ENCODE peak calls at places on chromosomes 2 and 18, in nine cellular contexts. F is sigmoid colon, A is neural progenitor cell, V is lower lobe of right lung, Y is stomach, K is dorsolateral prefrontal cortex, T is HL-60, N is heart right ventricle, H is transverse colon. I is an unnamed sample.

GRCh38 chr2:11187083-11187619 is 31.9 kb downstream of the SLC66A3 start:
- DNase-seq in F (no peak), A (no peak), V (no peak), Y (no peak), K (no peak), T (no peak), N (no peak), H (no peak), I (no peak)

GRCh38 chr2:118855451-118856279 is 8.2 kb upstream of the EN1 start:
- DNase-seq in F (peak), A (peak), V (peak), Y (peak), K (peak), T (peak), N (peak), H (peak), I (peak)

GRCh38 chr2:36266536-36267121 is 88.9 kb upstream of the CRIM1 start:
- DNase-seq in F (no peak), A (peak), V (no peak), Y (no peak), K (no peak), T (no peak), N (no peak), H (no peak), I (no peak)

GRCh38 chr18:76472811-76473210 is 22.2 kb downstream of the ZNF516 start:
- DNase-seq in F (no peak), A (no peak), V (no peak), Y (no peak), K (no peak), T (no peak), N (no peak), H (no peak), I (no peak)

GRCh38 chr2:105806994-105807393 is 62.3 kb downstream of the NCK2 start:
- DNase-seq in F (no peak), A (peak), V (no peak), Y (no peak), K (no peak), T (no peak), N (no peak), H (no peak), I (no peak)

GRCh38 chr2:3612639-3613523 is 18.0 kb downstream of the COLEC11 start:
- DNase-seq in F (peak), A (no peak), V (no peak), Y (peak), K (no peak), T (no peak), N (no peak), H (no peak), I (peak)

GRCh38 chr2:23554054-23554697 is 169.2 kb downstream of the KLHL29 start:
- DNase-seq in F (peak), A (no peak), V (no peak), Y (no peak), K (no peak), T (no peak), N (peak), H (peak), I (no peak)

GRCh38 chr18:57812126-57812477 is 9.0 kb upstream of the ATP8B1 start:
- DNase-seq in F (no peak), A (no peak), V (no peak), Y (no peak), K (no peak), T (no peak), N (no peak), H (no peak), I (no peak)

GRCh38 chr2:12487253-12488004 is 229.3 kb upstream of the TRIB2 start:
- DNase-seq in F (no peak), A (no peak), V (no peak), Y (no peak), K (no peak), T (no peak), N (no peak), H (no peak), I (no peak)

GRCh38 chr2:53941749-53942148 is 29.0 kb downstream of the PSME4 start:
- DNase-seq in F (no peak), A (no peak), V (no peak), Y (no peak), K (no peak), T (no peak), N (no peak), H (no peak), I (no peak)

GRCh38 chr2:165573534-165574461 is 104.3 kb downstream of the CSRNP3 start:
- DNase-seq in F (no peak), A (peak), V (peak), Y (peak), K (peak), T (no peak), N (peak), H (peak), I (peak)

GRCh38 chr2:181169459-181169858 is 189.1 kb downstream of the UBE2E3 start:
- DNase-seq in F (no peak), A (no peak), V (no peak), Y (no peak), K (no peak), T (no peak), N (no peak), H (no peak), I (no peak)

GRCh38 chr2:151973901-151974199 is 125.0 kb downstream of the CACNB4 start:
- DNase-seq in F (no peak), A (peak), V (no peak), Y (no peak), K (peak), T (no peak), N (no peak), H (no peak), I (no peak)

GRCh38 chr2:134087371-134087921 is 166.4 kb upstream of the MGAT5 start:
- DNase-seq in F (no peak), A (no peak), V (no peak), Y (peak), K (no peak), T (no peak), N (no peak), H (no peak), I (no peak)

GRCh38 chr18:79479114-79479760 is 83.5 kb downstream of the NFATC1 start:
- DNase-seq in F (peak), A (no peak), V (no peak), Y (no peak), K (no peak), T (no peak), N (no peak), H (no peak), I (no peak)

GRCh38 chr2:71581015-71581414 is 127.7 kb downstream of the DYSF start:
- DNase-seq in F (no peak), A (no peak), V (no peak), Y (no peak), K (no peak), T (no peak), N (peak), H (no peak), I (no peak)

GRCh38 chr18:45127395-45127794 is 446.7 kb downstream of the SETBP1 start:
- DNase-seq in F (no peak), A (no peak), V (no peak), Y (no peak), K (no peak), T (no peak), N (no peak), H (no peak), I (no peak)

GRCh38 chr18:67301592-67301991 is 214.9 kb downstream of the DSEL start:
- DNase-seq in F (no peak), A (no peak), V (no peak), Y (no peak), K (no peak), T (no peak), N (no peak), H (no peak), I (no peak)

GRCh38 chr18:31386683-31387082 is 10.1 kb downstream of the DSG4 start:
- DNase-seq in F (no peak), A (peak), V (no peak), Y (no peak), K (no peak), T (no peak), N (no peak), H (no peak), I (no peak)

GRCh38 chr2:168457177-168457905 is 1.3 kb downstream of the CERS6 start:
- DNase-seq in F (no peak), A (no peak), V (no peak), Y (no peak), K (no peak), T (no peak), N (no peak), H (no peak), I (no peak)

DNA sequence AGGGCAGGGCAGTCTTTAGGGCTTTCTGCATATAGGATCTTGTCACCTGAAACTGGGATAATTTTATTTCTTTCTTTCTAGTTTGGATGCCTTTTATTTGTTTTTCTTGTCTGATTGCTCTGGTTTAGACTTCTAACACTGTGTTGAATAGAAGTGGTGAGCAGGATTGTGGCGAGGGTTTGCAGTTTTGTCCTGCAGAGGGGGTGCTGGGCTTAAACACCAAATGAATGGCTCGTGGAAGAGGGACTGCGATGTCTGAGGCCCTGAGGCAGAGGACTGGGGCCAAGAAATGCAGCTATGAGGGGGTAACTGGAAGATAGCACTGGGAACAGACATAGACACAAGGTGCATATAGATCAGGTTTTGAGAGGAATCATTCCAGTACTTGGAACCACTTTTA is 20.4 kb downstream of the UBE2F start:
- DNase-seq in F (no peak), A (no peak), V (no peak), Y (no peak), K (no peak), T (no peak), N (no peak), H (no peak), I (peak)
- TF ChIP-seq CTCF in F (no peak), A (no peak), V (no peak), Y (no peak), K (no peak), T (no peak), N (no peak), H (no peak), I (no peak)

DNA sequence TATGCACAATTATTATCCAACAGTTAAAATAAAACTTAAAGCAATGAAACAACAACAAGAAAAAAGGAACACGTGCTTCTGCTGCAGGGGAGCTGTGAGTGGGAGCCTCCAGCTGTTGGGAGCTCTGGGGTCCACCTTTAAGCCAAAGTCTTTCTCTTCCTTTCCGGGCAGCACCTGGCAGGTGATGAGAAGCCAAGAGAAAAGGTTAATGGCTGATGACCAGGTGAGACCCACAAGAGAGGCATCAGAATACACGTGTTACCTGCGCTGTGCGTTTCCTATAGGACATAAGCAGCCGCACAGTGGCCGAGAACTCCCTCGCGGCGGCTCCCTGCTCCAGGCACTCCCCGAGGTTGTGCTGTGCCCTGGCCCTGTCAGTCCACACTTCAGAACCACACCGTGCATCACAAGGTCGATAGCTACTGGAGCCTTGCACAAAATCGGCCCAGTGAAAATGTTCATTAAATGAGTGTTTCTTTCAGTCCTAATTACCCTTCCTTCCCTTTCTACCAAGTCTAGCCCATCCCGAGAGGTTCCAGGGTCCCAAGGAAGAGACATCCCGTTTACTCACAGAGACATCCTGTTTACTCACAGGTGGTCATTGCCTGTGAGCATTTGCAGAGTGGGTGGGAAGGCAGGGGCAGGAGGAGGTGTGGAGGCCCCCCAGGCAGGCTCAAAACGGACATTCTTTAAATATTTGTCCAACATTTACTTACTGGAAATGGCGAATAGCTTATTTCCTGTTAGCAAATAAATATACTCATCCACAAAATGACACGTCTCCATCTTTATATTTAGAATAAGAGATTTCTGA is 44.9 kb upstream of the ASB18 start:
- DNase-seq in F (no peak), A (no peak), V (no peak), Y (no peak), K (no peak), T (no peak), N (no peak), H (no peak), I (no peak)
- TF ChIP-seq CTCF in F (no peak), A (no peak), V (no peak), Y (no peak), K (no peak), T (no peak), N (no peak), H (no peak), I (no peak)

GRCh38 chr18:52345428-52345827 is 5.4 kb downstream of the DCC start:
- DNase-seq in F (no peak), A (no peak), V (no peak), Y (no peak), K (no peak), T (no peak), N (no peak), H (no peak), I (no peak)

GRCh38 chr18:52352920-52353319 is 12.9 kb downstream of the DCC start:
- DNase-seq in F (no peak), A (no peak), V (no peak), Y (no peak), K (no peak), T (no peak), N (no peak), H (no peak), I (no peak)

GRCh38 chr18:52343731-52344340 is 3.8 kb downstream of the DCC start:
- DNase-seq in F (no peak), A (no peak), V (no peak), Y (no peak), K (no peak), T (no peak), N (no peak), H (no peak), I (no peak)

GRCh38 chr18:52343138-52343537 is 3.1 kb downstream of the DCC start:
- DNase-seq in F (no peak), A (peak), V (no peak), Y (no peak), K (no peak), T (no peak), N (no peak), H (no peak), I (no peak)

DNA sequence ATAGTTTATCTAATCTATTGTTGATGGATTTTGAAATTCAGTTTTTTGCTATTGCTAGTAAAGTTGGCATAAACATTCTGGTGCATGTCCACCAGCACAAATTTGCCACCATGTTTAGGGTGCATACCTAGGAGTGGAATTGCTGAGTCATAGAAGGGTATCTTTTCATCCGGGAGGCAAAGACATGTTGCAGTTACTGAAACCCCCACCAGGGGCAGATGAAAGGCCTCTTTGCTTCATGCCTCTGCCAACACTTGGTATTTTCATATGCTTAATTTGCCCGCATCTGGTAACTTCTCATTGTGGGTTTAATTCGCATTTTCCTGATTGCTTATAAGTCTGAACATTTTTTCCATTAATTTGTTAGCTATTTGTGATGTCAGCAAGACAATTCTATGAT is 8.2 kb downstream of the DCC start:
- DNase-seq in F (no peak), A (peak), V (no peak), Y (no peak), K (no peak), T (peak), N (no peak), H (no peak), I (no peak)
- TF ChIP-seq CTCF in F (no peak), A (peak), V (no peak), Y (no peak), K (peak), T (peak), N (no peak), H (no peak), I (peak)

DNA sequence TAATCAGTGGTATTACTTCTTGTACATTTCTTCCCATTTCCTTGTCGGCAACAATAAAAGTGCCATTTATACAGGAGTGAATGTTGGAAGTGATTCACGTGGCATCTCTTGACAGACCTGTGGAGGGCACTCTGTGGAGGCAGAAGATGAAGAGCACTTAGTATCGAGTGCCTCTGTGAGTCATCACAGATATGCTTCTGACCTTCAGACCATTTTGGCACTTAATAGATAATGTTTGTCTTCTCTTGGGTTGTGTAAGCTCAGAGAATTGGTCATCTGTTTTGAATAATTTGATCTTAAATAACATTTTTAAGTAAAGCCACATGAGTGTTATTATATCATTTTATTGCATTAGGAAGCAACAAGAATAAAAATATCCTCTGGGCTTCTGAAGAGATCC is 305.5 kb downstream of the PTPRM start:
- DNase-seq in F (no peak), A (no peak), V (no peak), Y (no peak), K (no peak), T (no peak), N (no peak), H (no peak), I (no peak)
- TF ChIP-seq CTCF in F (no peak), A (no peak), V (no peak), Y (no peak), K (no peak), T (no peak), N (no peak), H (no peak), I (no peak)

I was measured in type B pancreatic cell.